ENCODE peak calls at places on chromosomes 5 and 9, in seven cellular contexts. One of them, this sample, is unnamed. For H3K4me1, the result is how much of the 10 kb centered on the place peaks cover.

GRCh38 chr9:133351908-133352634 is 4.1 kb downstream of the RPL7A start:
- DNase-seq in A549: peak
- DNase-seq in H9: peak
- DNase-seq in adipocyte: peak
- DNase-seq in naive thymus-derived CD4-positive, alpha-beta T cell: peak
- DNase-seq in transverse colon: no peak
- DNase-seq in lung: no peak
- DNase-seq in this sample: peak

GRCh38 chr5:88659529-88660325 is 223.3 kb downstream of the MEF2C start:
- DNase-seq in A549: no peak
- DNase-seq in H9: peak
- DNase-seq in adipocyte: no peak
- DNase-seq in naive thymus-derived CD4-positive, alpha-beta T cell: no peak
- DNase-seq in transverse colon: no peak
- DNase-seq in lung: no peak
- DNase-seq in this sample: peak

GRCh38 chr5:139851558-139851957 is 56.0 kb downstream of the PSD2 start:
- DNase-seq in A549: no peak
- DNase-seq in H9: no peak
- DNase-seq in adipocyte: no peak
- DNase-seq in naive thymus-derived CD4-positive, alpha-beta T cell: no peak
- DNase-seq in transverse colon: no peak
- DNase-seq in lung: no peak
- DNase-seq in this sample: no peak

GRCh38 chr9:91047529-91047928 is 245.9 kb downstream of the SYK start:
- DNase-seq in A549: no peak
- DNase-seq in H9: no peak
- DNase-seq in adipocyte: no peak
- DNase-seq in naive thymus-derived CD4-positive, alpha-beta T cell: peak
- DNase-seq in transverse colon: peak
- DNase-seq in lung: no peak
- DNase-seq in this sample: no peak

GRCh38 chr5:1058549-1058945 is 49.9 kb downstream of the NKD2 start:
- DNase-seq in A549: no peak
- DNase-seq in H9: no peak
- DNase-seq in adipocyte: no peak
- DNase-seq in naive thymus-derived CD4-positive, alpha-beta T cell: no peak
- DNase-seq in transverse colon: no peak
- DNase-seq in lung: no peak
- DNase-seq in this sample: no peak

GRCh38 chr9:136286987-136287379 is 16.9 kb downstream of the CCDC187 start:
- DNase-seq in A549: no peak
- DNase-seq in H9: no peak
- DNase-seq in adipocyte: no peak
- DNase-seq in naive thymus-derived CD4-positive, alpha-beta T cell: no peak
- DNase-seq in transverse colon: no peak
- DNase-seq in lung: no peak
- DNase-seq in this sample: no peak

GRCh38 chr9:4904322-4905134 is 80.5 kb upstream of the JAK2 start:
- DNase-seq in A549: peak
- DNase-seq in H9: no peak
- DNase-seq in adipocyte: peak
- DNase-seq in naive thymus-derived CD4-positive, alpha-beta T cell: no peak
- DNase-seq in transverse colon: no peak
- DNase-seq in lung: no peak
- DNase-seq in this sample: no peak

GRCh38 chr5:171314728-171315385 is 5.8 kb downstream of the TLX3 start:
- DNase-seq in A549: no peak
- DNase-seq in H9: peak
- DNase-seq in adipocyte: peak
- DNase-seq in naive thymus-derived CD4-positive, alpha-beta T cell: no peak
- DNase-seq in transverse colon: no peak
- DNase-seq in lung: no peak
- DNase-seq in this sample: peak

GRCh38 chr5:172859966-172860365 is 25.9 kb downstream of the ERGIC1 start:
- DNase-seq in A549: no peak
- DNase-seq in H9: no peak
- DNase-seq in adipocyte: no peak
- DNase-seq in naive thymus-derived CD4-positive, alpha-beta T cell: no peak
- DNase-seq in transverse colon: no peak
- DNase-seq in lung: peak
- DNase-seq in this sample: no peak

GRCh38 chr9:129323376-129323998 is 145.4 kb upstream of the IER5L start:
- DNase-seq in A549: no peak
- DNase-seq in H9: no peak
- DNase-seq in adipocyte: peak
- DNase-seq in naive thymus-derived CD4-positive, alpha-beta T cell: no peak
- DNase-seq in transverse colon: no peak
- DNase-seq in lung: no peak
- DNase-seq in this sample: no peak

GRCh38 chr5:102715405-102715804 is 39.7 kb upstream of the PAM start:
- DNase-seq in A549: no peak
- DNase-seq in H9: no peak
- DNase-seq in adipocyte: peak
- DNase-seq in naive thymus-derived CD4-positive, alpha-beta T cell: no peak
- DNase-seq in transverse colon: no peak
- DNase-seq in lung: no peak
- DNase-seq in this sample: no peak

GRCh38 chr5:177253252-177253651 is 50.3 kb downstream of the RAB24 start:
- DNase-seq in A549: no peak
- DNase-seq in H9: no peak
- DNase-seq in adipocyte: no peak
- DNase-seq in naive thymus-derived CD4-positive, alpha-beta T cell: no peak
- DNase-seq in transverse colon: no peak
- DNase-seq in lung: no peak
- DNase-seq in this sample: no peak

GRCh38 chr9:135827301-135827700 is 80.0 kb downstream of the CAMSAP1 start:
- DNase-seq in A549: no peak
- DNase-seq in H9: no peak
- DNase-seq in adipocyte: no peak
- DNase-seq in naive thymus-derived CD4-positive, alpha-beta T cell: no peak
- DNase-seq in transverse colon: no peak
- DNase-seq in lung: no peak
- DNase-seq in this sample: no peak

GRCh38 chr9:117957267-117957666 is 253.1 kb downstream of the TLR4 start:
- DNase-seq in A549: no peak
- DNase-seq in H9: no peak
- DNase-seq in adipocyte: no peak
- DNase-seq in naive thymus-derived CD4-positive, alpha-beta T cell: no peak
- DNase-seq in transverse colon: no peak
- DNase-seq in lung: no peak
- DNase-seq in this sample: no peak

GRCh38 chr9:10562581-10563343 is 50.0 kb downstream of the PTPRD start:
- DNase-seq in A549: no peak
- DNase-seq in H9: no peak
- DNase-seq in adipocyte: no peak
- DNase-seq in naive thymus-derived CD4-positive, alpha-beta T cell: no peak
- DNase-seq in transverse colon: no peak
- DNase-seq in lung: no peak
- DNase-seq in this sample: peak

GRCh38 chr5:178287791-178288105 is 55.1 kb upstream of the PHYKPL start:
- DNase-seq in A549: no peak
- DNase-seq in H9: no peak
- DNase-seq in adipocyte: no peak
- DNase-seq in naive thymus-derived CD4-positive, alpha-beta T cell: no peak
- DNase-seq in transverse colon: no peak
- DNase-seq in lung: no peak
- DNase-seq in this sample: no peak

GRCh38 chr9:91515074-91515687 is 91.5 kb upstream of the NFIL3 start:
- DNase-seq in A549: no peak
- DNase-seq in H9: no peak
- DNase-seq in adipocyte: peak
- DNase-seq in naive thymus-derived CD4-positive, alpha-beta T cell: no peak
- DNase-seq in transverse colon: no peak
- DNase-seq in lung: no peak
- DNase-seq in this sample: peak

GRCh38 chr5:171755354-171755821 is 30.2 kb upstream of the SMIM23 start:
- DNase-seq in A549: no peak
- DNase-seq in H9: no peak
- DNase-seq in adipocyte: peak
- DNase-seq in naive thymus-derived CD4-positive, alpha-beta T cell: no peak
- DNase-seq in transverse colon: no peak
- DNase-seq in lung: no peak
- DNase-seq in this sample: no peak

GRCh38 chr5:476814-477175 is 33.8 kb downstream of the EXOC3 start:
- DNase-seq in A549: no peak
- DNase-seq in H9: no peak
- DNase-seq in adipocyte: no peak
- DNase-seq in naive thymus-derived CD4-positive, alpha-beta T cell: no peak
- DNase-seq in transverse colon: no peak
- DNase-seq in lung: no peak
- DNase-seq in this sample: no peak

GRCh38 chr9:100222674-100223073 is 123.6 kb downstream of the INVS start:
- DNase-seq in A549: peak
- DNase-seq in H9: no peak
- DNase-seq in adipocyte: peak
- DNase-seq in naive thymus-derived CD4-positive, alpha-beta T cell: no peak
- DNase-seq in transverse colon: no peak
- DNase-seq in lung: no peak
- DNase-seq in this sample: peak

GRCh38 chr9:110115868-110116542 is 92.0 kb downstream of the C9orf152 start:
- DNase-seq in A549: peak
- DNase-seq in H9: no peak
- DNase-seq in adipocyte: peak
- DNase-seq in naive thymus-derived CD4-positive, alpha-beta T cell: no peak
- DNase-seq in transverse colon: no peak
- DNase-seq in lung: no peak
- DNase-seq in this sample: no peak

GRCh38 chr9:85969727-85970126 is 28.8 kb downstream of the NAA35 start:
- DNase-seq in A549: no peak
- DNase-seq in H9: no peak
- DNase-seq in adipocyte: no peak
- DNase-seq in naive thymus-derived CD4-positive, alpha-beta T cell: no peak
- DNase-seq in transverse colon: no peak
- DNase-seq in lung: no peak
- DNase-seq in this sample: no peak
- H3K4me1 ChIP-seq in A549: under half
- H3K4me1 ChIP-seq in H9: under half
- H3K4me1 ChIP-seq in adipocyte: under half
- H3K4me1 ChIP-seq in naive thymus-derived CD4-positive, alpha-beta T cell: under half
- H3K4me1 ChIP-seq in transverse colon: under half
- H3K4me1 ChIP-seq in lung: under half
- H3K4me1 ChIP-seq in this sample: under half

DNA sequence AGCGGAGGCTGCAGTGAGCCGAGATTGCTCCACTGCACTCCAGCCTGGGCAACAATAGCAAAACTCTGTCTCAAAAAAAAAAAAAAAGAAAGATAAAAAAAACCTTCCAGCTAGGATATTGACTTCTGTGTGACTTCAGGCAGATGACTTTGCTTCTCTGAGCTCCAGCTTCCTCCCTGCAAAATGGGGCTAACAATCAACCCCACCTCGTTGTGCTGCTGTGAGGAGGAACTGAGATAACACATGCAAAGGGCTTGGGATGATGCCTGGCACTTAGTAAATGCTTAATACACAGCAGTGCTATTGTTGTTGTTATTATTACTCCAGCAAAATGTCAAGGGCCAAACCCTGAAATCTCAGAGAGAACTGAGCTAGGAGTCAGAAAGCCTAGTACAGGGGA is 3.5 kb upstream of the CDX1 start:
- DNase-seq in A549: no peak
- DNase-seq in H9: no peak
- DNase-seq in adipocyte: no peak
- DNase-seq in naive thymus-derived CD4-positive, alpha-beta T cell: no peak
- DNase-seq in transverse colon: no peak
- DNase-seq in lung: no peak
- DNase-seq in this sample: no peak
- H3K4me1 ChIP-seq in A549: under half
- H3K4me1 ChIP-seq in H9: under half
- H3K4me1 ChIP-seq in adipocyte: half or more
- H3K4me1 ChIP-seq in naive thymus-derived CD4-positive, alpha-beta T cell: under half
- H3K4me1 ChIP-seq in transverse colon: half or more
- H3K4me1 ChIP-seq in lung: under half
- H3K4me1 ChIP-seq in this sample: under half

GRCh38 chr5:151219789-151220188 is 4.1 kb downstream of the CCDC69 start:
- DNase-seq in A549: no peak
- DNase-seq in H9: no peak
- DNase-seq in adipocyte: no peak
- DNase-seq in naive thymus-derived CD4-positive, alpha-beta T cell: no peak
- DNase-seq in transverse colon: no peak
- DNase-seq in lung: no peak
- DNase-seq in this sample: peak

GRCh38 chr5:151222054-151222768 is 1.7 kb downstream of the CCDC69 start:
- DNase-seq in A549: no peak
- DNase-seq in H9: no peak
- DNase-seq in adipocyte: no peak
- DNase-seq in naive thymus-derived CD4-positive, alpha-beta T cell: no peak
- DNase-seq in transverse colon: no peak
- DNase-seq in lung: no peak
- DNase-seq in this sample: no peak

GRCh38 chr5:151223447-151224264 is at the start of gene CCDC69:
- DNase-seq in A549: peak
- DNase-seq in H9: peak
- DNase-seq in adipocyte: peak
- DNase-seq in naive thymus-derived CD4-positive, alpha-beta T cell: peak
- DNase-seq in transverse colon: peak
- DNase-seq in lung: peak
- DNase-seq in this sample: peak

GRCh38 chr5:151222769-151223446 is 984 bp downstream of the CCDC69 start:
- DNase-seq in A549: peak
- DNase-seq in H9: peak
- DNase-seq in adipocyte: no peak
- DNase-seq in naive thymus-derived CD4-positive, alpha-beta T cell: peak
- DNase-seq in transverse colon: peak
- DNase-seq in lung: peak
- DNase-seq in this sample: peak

DNA sequence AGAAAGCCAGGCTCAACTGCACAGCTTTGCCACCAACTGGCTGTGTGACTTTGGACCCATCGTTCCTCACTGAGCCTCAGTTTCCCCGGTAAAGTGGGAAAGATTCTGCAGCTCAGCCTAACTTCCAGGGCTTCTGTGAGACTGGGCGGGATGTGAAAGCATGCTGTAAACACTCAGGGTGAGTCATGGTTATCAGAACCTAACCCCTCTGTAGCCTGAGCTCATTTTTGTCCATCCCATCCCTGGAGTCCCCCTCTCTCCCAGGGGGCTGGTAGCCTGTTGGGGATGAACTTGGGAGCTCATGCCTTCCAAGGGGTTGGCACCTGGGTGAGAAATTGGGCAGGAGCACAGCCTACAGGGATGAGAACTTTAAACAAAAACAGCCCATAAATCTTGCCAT is 2.3 kb downstream of the CCDC69 start:
- DNase-seq in A549: no peak
- DNase-seq in H9: no peak
- DNase-seq in adipocyte: peak
- DNase-seq in naive thymus-derived CD4-positive, alpha-beta T cell: no peak
- DNase-seq in transverse colon: no peak
- DNase-seq in lung: no peak
- DNase-seq in this sample: no peak
- H3K4me1 ChIP-seq in A549: under half
- H3K4me1 ChIP-seq in H9: under half
- H3K4me1 ChIP-seq in adipocyte: under half
- H3K4me1 ChIP-seq in naive thymus-derived CD4-positive, alpha-beta T cell: half or more
- H3K4me1 ChIP-seq in transverse colon: half or more
- H3K4me1 ChIP-seq in lung: under half
- H3K4me1 ChIP-seq in this sample: under half

DNA sequence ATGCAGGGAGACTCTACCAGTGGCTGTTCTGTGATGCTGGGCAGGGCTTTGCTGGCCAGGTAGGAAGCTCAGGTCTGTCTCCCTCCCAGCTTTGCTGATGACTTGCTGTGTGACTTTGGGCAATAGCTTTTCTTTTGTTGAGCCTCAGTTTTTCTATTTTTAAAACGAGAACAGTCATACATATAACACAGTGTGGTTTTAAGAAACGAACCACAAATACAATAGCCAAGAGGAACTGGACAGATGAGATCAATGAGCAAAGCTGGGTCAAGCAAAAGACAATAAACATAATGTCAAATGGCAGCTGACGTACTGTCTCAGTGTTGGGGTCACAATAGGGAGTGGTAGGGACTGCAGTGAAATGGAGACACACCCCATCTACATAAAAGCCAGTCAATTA is 20.2 kb downstream of the SLIT3 start:
- DNase-seq in A549: no peak
- DNase-seq in H9: no peak
- DNase-seq in adipocyte: no peak
- DNase-seq in naive thymus-derived CD4-positive, alpha-beta T cell: no peak
- DNase-seq in transverse colon: no peak
- DNase-seq in lung: no peak
- DNase-seq in this sample: no peak
- H3K4me1 ChIP-seq in A549: under half
- H3K4me1 ChIP-seq in H9: under half
- H3K4me1 ChIP-seq in adipocyte: under half
- H3K4me1 ChIP-seq in naive thymus-derived CD4-positive, alpha-beta T cell: under half
- H3K4me1 ChIP-seq in transverse colon: under half
- H3K4me1 ChIP-seq in lung: under half
- H3K4me1 ChIP-seq in this sample: under half

This sample was measured in GM23338.